ENCODE peak calls at places on chromosomes 6 and 20, in ten cellular contexts. One of them, this sample, is unnamed.

GRCh38 chr6:108714012-108714773 is 134.0 kb upstream of the ARMC2 start:
- DNase-seq in fibroblast of pulmonary artery: peak
- DNase-seq in nephron progenitor cell: no peak
- DNase-seq in GM20000: no peak
- DNase-seq in lower leg skin: no peak
- DNase-seq in K562: no peak
- DNase-seq in cardiac muscle cell: no peak
- DNase-seq in pancreas: no peak
- DNase-seq in GM10248: no peak
- DNase-seq in brain microvascular endothelial cell: peak
- DNase-seq in this sample: no peak

GRCh38 chr6:28771401-28772267 is 152.2 kb downstream of the TRIM27 start:
- DNase-seq in cardiac muscle cell: peak
- DNase-seq in lower leg skin: no peak
- DNase-seq in K562: peak
- DNase-seq in pancreas: no peak
- DNase-seq in brain microvascular endothelial cell: no peak
- DNase-seq in fibroblast of pulmonary artery: no peak
- DNase-seq in nephron progenitor cell: peak
- DNase-seq in GM20000: no peak
- DNase-seq in GM10248: no peak
- DNase-seq in this sample: no peak

GRCh38 chr6:39029156-39030011 is 19.2 kb upstream of the GLP1R start:
- DNase-seq in nephron progenitor cell: peak
- DNase-seq in pancreas: peak
- DNase-seq in GM10248: peak
- DNase-seq in GM20000: peak
- DNase-seq in brain microvascular endothelial cell: peak
- DNase-seq in lower leg skin: no peak
- DNase-seq in cardiac muscle cell: peak
- DNase-seq in K562: peak
- DNase-seq in fibroblast of pulmonary artery: peak
- DNase-seq in this sample: peak

GRCh38 chr6:45454008-45454911 is 76.5 kb upstream of the SUPT3H start:
- DNase-seq in pancreas: no peak
- DNase-seq in GM10248: no peak
- DNase-seq in brain microvascular endothelial cell: no peak
- DNase-seq in nephron progenitor cell: no peak
- DNase-seq in cardiac muscle cell: no peak
- DNase-seq in fibroblast of pulmonary artery: peak
- DNase-seq in lower leg skin: no peak
- DNase-seq in GM20000: no peak
- DNase-seq in K562: no peak
- DNase-seq in this sample: no peak

GRCh38 chr20:57912227-57912582 is 202.4 kb upstream of the PMEPA1 start:
- DNase-seq in GM10248: no peak
- DNase-seq in brain microvascular endothelial cell: no peak
- DNase-seq in cardiac muscle cell: no peak
- DNase-seq in GM20000: no peak
- DNase-seq in K562: no peak
- DNase-seq in pancreas: no peak
- DNase-seq in fibroblast of pulmonary artery: no peak
- DNase-seq in lower leg skin: no peak
- DNase-seq in nephron progenitor cell: no peak
- DNase-seq in this sample: no peak

GRCh38 chr20:61731363-61732181 is 334.1 kb downstream of the TAF4 start:
- DNase-seq in K562: no peak
- DNase-seq in cardiac muscle cell: no peak
- DNase-seq in GM20000: no peak
- DNase-seq in pancreas: no peak
- DNase-seq in brain microvascular endothelial cell: peak
- DNase-seq in lower leg skin: no peak
- DNase-seq in nephron progenitor cell: no peak
- DNase-seq in fibroblast of pulmonary artery: no peak
- DNase-seq in GM10248: no peak
- DNase-seq in this sample: no peak

GRCh38 chr6:161242779-161243693 is 30.8 kb downstream of the AGPAT4 start:
- DNase-seq in brain microvascular endothelial cell: no peak
- DNase-seq in GM20000: no peak
- DNase-seq in pancreas: no peak
- DNase-seq in nephron progenitor cell: peak
- DNase-seq in cardiac muscle cell: no peak
- DNase-seq in GM10248: no peak
- DNase-seq in lower leg skin: peak
- DNase-seq in K562: no peak
- DNase-seq in fibroblast of pulmonary artery: peak
- DNase-seq in this sample: peak

GRCh38 chr6:134351615-134352474 is 33.9 kb upstream of the SGK1 start:
- DNase-seq in fibroblast of pulmonary artery: no peak
- DNase-seq in brain microvascular endothelial cell: no peak
- DNase-seq in GM10248: no peak
- DNase-seq in pancreas: no peak
- DNase-seq in lower leg skin: no peak
- DNase-seq in GM20000: no peak
- DNase-seq in nephron progenitor cell: peak
- DNase-seq in cardiac muscle cell: no peak
- DNase-seq in K562: no peak
- DNase-seq in this sample: no peak

GRCh38 chr6:38604700-38605099 is 35.0 kb downstream of the BTBD9 start:
- DNase-seq in GM20000: no peak
- DNase-seq in K562: no peak
- DNase-seq in cardiac muscle cell: no peak
- DNase-seq in pancreas: no peak
- DNase-seq in GM10248: no peak
- DNase-seq in nephron progenitor cell: no peak
- DNase-seq in brain microvascular endothelial cell: peak
- DNase-seq in fibroblast of pulmonary artery: peak
- DNase-seq in lower leg skin: no peak
- DNase-seq in this sample: no peak

GRCh38 chr6:11462742-11463414 is 74.7 kb upstream of the TMEM170B start:
- DNase-seq in nephron progenitor cell: no peak
- DNase-seq in fibroblast of pulmonary artery: no peak
- DNase-seq in lower leg skin: no peak
- DNase-seq in pancreas: no peak
- DNase-seq in brain microvascular endothelial cell: no peak
- DNase-seq in GM20000: no peak
- DNase-seq in K562: no peak
- DNase-seq in GM10248: no peak
- DNase-seq in cardiac muscle cell: no peak
- DNase-seq in this sample: no peak

GRCh38 chr20:14826926-14827325 is 489.5 kb upstream of the FLRT3 start:
- DNase-seq in cardiac muscle cell: no peak
- DNase-seq in K562: no peak
- DNase-seq in lower leg skin: no peak
- DNase-seq in nephron progenitor cell: no peak
- DNase-seq in pancreas: no peak
- DNase-seq in GM20000: no peak
- DNase-seq in fibroblast of pulmonary artery: no peak
- DNase-seq in GM10248: no peak
- DNase-seq in brain microvascular endothelial cell: no peak
- DNase-seq in this sample: no peak

GRCh38 chr20:14821251-14821650 is 483.8 kb upstream of the FLRT3 start:
- DNase-seq in K562: no peak
- DNase-seq in fibroblast of pulmonary artery: no peak
- DNase-seq in cardiac muscle cell: no peak
- DNase-seq in nephron progenitor cell: no peak
- DNase-seq in lower leg skin: no peak
- DNase-seq in GM10248: no peak
- DNase-seq in pancreas: no peak
- DNase-seq in brain microvascular endothelial cell: no peak
- DNase-seq in GM20000: no peak
- DNase-seq in this sample: no peak

GRCh38 chr20:14828459-14828858 is 491.0 kb upstream of the FLRT3 start:
- DNase-seq in lower leg skin: no peak
- DNase-seq in cardiac muscle cell: no peak
- DNase-seq in nephron progenitor cell: no peak
- DNase-seq in GM10248: no peak
- DNase-seq in pancreas: no peak
- DNase-seq in brain microvascular endothelial cell: no peak
- DNase-seq in GM20000: no peak
- DNase-seq in fibroblast of pulmonary artery: no peak
- DNase-seq in K562: no peak
- DNase-seq in this sample: no peak

GRCh38 chr20:14820771-14821170 is 483.4 kb upstream of the FLRT3 start:
- DNase-seq in pancreas: no peak
- DNase-seq in brain microvascular endothelial cell: peak
- DNase-seq in lower leg skin: no peak
- DNase-seq in fibroblast of pulmonary artery: no peak
- DNase-seq in GM10248: no peak
- DNase-seq in GM20000: no peak
- DNase-seq in nephron progenitor cell: no peak
- DNase-seq in K562: no peak
- DNase-seq in cardiac muscle cell: no peak
- DNase-seq in this sample: no peak

GRCh38 chr20:14824996-14825395 is 487.6 kb upstream of the FLRT3 start:
- DNase-seq in pancreas: no peak
- DNase-seq in cardiac muscle cell: no peak
- DNase-seq in brain microvascular endothelial cell: no peak
- DNase-seq in GM10248: no peak
- DNase-seq in K562: no peak
- DNase-seq in GM20000: no peak
- DNase-seq in fibroblast of pulmonary artery: no peak
- DNase-seq in nephron progenitor cell: no peak
- DNase-seq in lower leg skin: no peak
- DNase-seq in this sample: no peak
- TF ChIP-seq CTCF in pancreas: no peak
- TF ChIP-seq CTCF in cardiac muscle cell: no peak
- TF ChIP-seq CTCF in brain microvascular endothelial cell: no peak
- TF ChIP-seq CTCF in GM10248: no peak
- TF ChIP-seq CTCF in K562: no peak
- TF ChIP-seq CTCF in GM20000: no peak
- TF ChIP-seq CTCF in fibroblast of pulmonary artery: no peak
- TF ChIP-seq CTCF in nephron progenitor cell: no peak
- TF ChIP-seq CTCF in lower leg skin: no peak
- TF ChIP-seq CTCF in this sample: no peak

GRCh38 chr20:53162251-53162835 is 190.2 kb downstream of the TSHZ2 start:
- DNase-seq in brain microvascular endothelial cell: peak
- DNase-seq in fibroblast of pulmonary artery: peak
- DNase-seq in lower leg skin: no peak
- DNase-seq in GM20000: no peak
- DNase-seq in K562: peak
- DNase-seq in GM10248: peak
- DNase-seq in nephron progenitor cell: peak
- DNase-seq in cardiac muscle cell: peak
- DNase-seq in pancreas: no peak
- DNase-seq in this sample: no peak
- TF ChIP-seq CTCF in brain microvascular endothelial cell: peak
- TF ChIP-seq CTCF in fibroblast of pulmonary artery: peak
- TF ChIP-seq CTCF in lower leg skin: no peak
- TF ChIP-seq CTCF in GM20000: no peak
- TF ChIP-seq CTCF in K562: peak
- TF ChIP-seq CTCF in GM10248: no peak
- TF ChIP-seq CTCF in nephron progenitor cell: peak
- TF ChIP-seq CTCF in cardiac muscle cell: peak
- TF ChIP-seq CTCF in pancreas: no peak
- TF ChIP-seq CTCF in this sample: no peak

GRCh38 chr20:63942250-63943006 is 13.8 kb downstream of the UCKL1 start:
- DNase-seq in lower leg skin: no peak
- DNase-seq in pancreas: no peak
- DNase-seq in cardiac muscle cell: peak
- DNase-seq in K562: peak
- DNase-seq in GM20000: peak
- DNase-seq in brain microvascular endothelial cell: no peak
- DNase-seq in nephron progenitor cell: peak
- DNase-seq in GM10248: peak
- DNase-seq in fibroblast of pulmonary artery: no peak
- DNase-seq in this sample: no peak

GRCh38 chr20:63941282-63942060 is 14.7 kb downstream of the UCKL1 start:
- DNase-seq in GM10248: peak
- DNase-seq in fibroblast of pulmonary artery: no peak
- DNase-seq in GM20000: peak
- DNase-seq in pancreas: peak
- DNase-seq in nephron progenitor cell: no peak
- DNase-seq in K562: peak
- DNase-seq in brain microvascular endothelial cell: no peak
- DNase-seq in lower leg skin: no peak
- DNase-seq in cardiac muscle cell: peak
- DNase-seq in this sample: peak

GRCh38 chr20:63944078-63944941 is 11.9 kb downstream of the UCKL1 start:
- DNase-seq in brain microvascular endothelial cell: no peak
- DNase-seq in fibroblast of pulmonary artery: no peak
- DNase-seq in cardiac muscle cell: no peak
- DNase-seq in GM10248: no peak
- DNase-seq in GM20000: no peak
- DNase-seq in lower leg skin: no peak
- DNase-seq in nephron progenitor cell: no peak
- DNase-seq in K562: no peak
- DNase-seq in pancreas: peak
- DNase-seq in this sample: no peak

GRCh38 chr20:63943808-63944077 is 12.5 kb downstream of the UCKL1 start:
- DNase-seq in pancreas: no peak
- DNase-seq in lower leg skin: no peak
- DNase-seq in brain microvascular endothelial cell: no peak
- DNase-seq in nephron progenitor cell: no peak
- DNase-seq in fibroblast of pulmonary artery: no peak
- DNase-seq in cardiac muscle cell: no peak
- DNase-seq in GM10248: no peak
- DNase-seq in GM20000: no peak
- DNase-seq in K562: no peak
- DNase-seq in this sample: no peak

DNA sequence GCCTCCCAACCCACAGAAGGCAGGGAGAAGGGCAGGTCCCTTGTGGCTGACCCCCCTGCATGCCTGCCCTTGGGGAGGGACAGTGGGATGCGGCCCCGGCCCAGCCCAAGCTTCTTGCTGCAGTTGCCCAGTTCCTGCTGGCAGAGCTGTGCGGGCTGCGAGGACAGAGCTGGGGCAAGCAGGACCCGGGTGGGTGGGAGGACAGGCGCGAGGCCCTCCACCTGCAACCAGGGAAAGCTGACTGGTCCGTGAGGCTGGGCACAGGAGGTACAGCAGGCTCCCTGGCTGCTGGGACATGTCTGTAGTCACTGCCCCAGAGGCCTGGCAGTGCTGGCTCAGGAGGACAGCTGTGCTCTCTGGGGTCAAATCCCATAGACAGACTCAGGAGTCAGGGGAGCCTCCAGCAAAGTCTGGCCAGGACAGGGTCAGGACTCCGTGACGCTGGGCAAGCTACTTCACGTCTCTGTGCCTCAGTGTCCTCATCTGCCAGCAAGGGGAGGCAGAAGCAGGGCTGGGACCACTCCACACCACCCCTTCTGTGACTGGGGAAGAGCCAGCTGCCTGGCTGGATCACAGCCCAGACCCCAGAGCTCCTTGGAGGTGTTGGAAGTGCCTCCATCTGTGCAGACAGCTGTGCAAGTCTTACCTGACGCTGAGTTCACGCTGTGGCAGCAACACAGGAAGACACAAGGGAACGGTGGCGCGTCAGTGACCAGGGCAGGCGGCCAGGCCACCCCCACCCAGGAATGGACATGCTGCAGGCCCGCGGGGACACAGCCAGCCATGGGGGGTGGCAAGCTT is 13.0 kb downstream of the UCKL1 start:
- DNase-seq in cardiac muscle cell: no peak
- DNase-seq in K562: no peak
- DNase-seq in pancreas: peak
- DNase-seq in brain microvascular endothelial cell: no peak
- DNase-seq in GM20000: no peak
- DNase-seq in fibroblast of pulmonary artery: no peak
- DNase-seq in lower leg skin: no peak
- DNase-seq in nephron progenitor cell: no peak
- DNase-seq in GM10248: no peak
- DNase-seq in this sample: no peak
- TF ChIP-seq CTCF in cardiac muscle cell: no peak
- TF ChIP-seq CTCF in K562: no peak
- TF ChIP-seq CTCF in pancreas: no peak
- TF ChIP-seq CTCF in brain microvascular endothelial cell: no peak
- TF ChIP-seq CTCF in GM20000: no peak
- TF ChIP-seq CTCF in fibroblast of pulmonary artery: no peak
- TF ChIP-seq CTCF in lower leg skin: no peak
- TF ChIP-seq CTCF in nephron progenitor cell: no peak
- TF ChIP-seq CTCF in GM10248: no peak
- TF ChIP-seq CTCF in this sample: no peak

GRCh38 chr6:31559958-31560696 is 12.0 kb upstream of the LTA start:
- DNase-seq in GM10248: peak
- DNase-seq in K562: peak
- DNase-seq in fibroblast of pulmonary artery: peak
- DNase-seq in GM20000: peak
- DNase-seq in nephron progenitor cell: no peak
- DNase-seq in brain microvascular endothelial cell: peak
- DNase-seq in pancreas: no peak
- DNase-seq in lower leg skin: no peak
- DNase-seq in cardiac muscle cell: no peak
- DNase-seq in this sample: peak
- TF ChIP-seq CTCF in GM10248: no peak
- TF ChIP-seq CTCF in K562: no peak
- TF ChIP-seq CTCF in fibroblast of pulmonary artery: no peak
- TF ChIP-seq CTCF in GM20000: no peak
- TF ChIP-seq CTCF in nephron progenitor cell: no peak
- TF ChIP-seq CTCF in brain microvascular endothelial cell: no peak
- TF ChIP-seq CTCF in pancreas: no peak
- TF ChIP-seq CTCF in lower leg skin: no peak
- TF ChIP-seq CTCF in cardiac muscle cell: no peak
- TF ChIP-seq CTCF in this sample: no peak